ENCODE peak calls at places on chromosomes 7 and 10, in nine cellular contexts. G is colonic mucosa; Y is pancreas; F is HFF-Myc; P is astrocyte of the spinal cord; M is gastrocnemius medialis; N is PC-3; H is upper lobe of left lung; W is CD8-positive, alpha-beta T cell. O is an unnamed sample.

GRCh38 chr7:121504478-121504877 is 108.4 kb upstream of the FAM3C start:
- DNase-seq in G (no peak), Y (no peak), F (peak), P (peak), M (no peak), N (peak), H (no peak), W (no peak), O (peak)

GRCh38 chr7:37943905-37944736 is 23.7 kb downstream of the EPDR1 start:
- DNase-seq in G (no peak), Y (no peak), F (no peak), P (no peak), M (no peak), N (peak), H (no peak), W (no peak), O (no peak)

GRCh38 chr10:22615819-22616499 is 98.4 kb downstream of the PIP4K2A start:
- DNase-seq in G (peak), Y (peak), F (peak), P (no peak), M (no peak), N (peak), H (peak), W (peak), O (no peak)

GRCh38 chr7:108314049-108314448 is 142.2 kb downstream of the NRCAM start:
- DNase-seq in G (no peak), Y (no peak), F (no peak), P (no peak), M (no peak), N (no peak), H (no peak), W (no peak), O (no peak)

GRCh38 chr7:130361681-130362080 is 17.1 kb downstream of the CPA5 start:
- DNase-seq in G (no peak), Y (no peak), F (no peak), P (no peak), M (no peak), N (no peak), H (no peak), W (no peak), O (no peak)

GRCh38 chr10:26857991-26858706 is 2.6 kb downstream of the ABI1 start:
- DNase-seq in G (no peak), Y (no peak), F (peak), P (no peak), M (no peak), N (no peak), H (no peak), W (no peak), O (no peak)

GRCh38 chr10:97771055-97771811 is 566 bp downstream of the SFRP5 start:
- DNase-seq in G (no peak), Y (no peak), F (no peak), P (peak), M (no peak), N (no peak), H (no peak), W (no peak), O (no peak)

GRCh38 chr7:135523146-135523545 is 13.2 kb upstream of the CNOT4 start:
- DNase-seq in G (no peak), Y (no peak), F (no peak), P (no peak), M (no peak), N (no peak), H (no peak), W (no peak), O (no peak)

GRCh38 chr7:70720191-70720873 is 411.6 kb upstream of the GALNT17 start:
- DNase-seq in G (no peak), Y (no peak), F (no peak), P (no peak), M (no peak), N (no peak), H (no peak), W (no peak), O (no peak)

GRCh38 chr7:100835903-100836811 is 8.8 kb upstream of the EPHB4 start:
- DNase-seq in G (peak), Y (no peak), F (no peak), P (no peak), M (no peak), N (no peak), H (peak), W (no peak), O (no peak)

GRCh38 chr10:129342385-129342784 is 124.7 kb upstream of the MGMT start:
- DNase-seq in G (no peak), Y (no peak), F (no peak), P (no peak), M (no peak), N (no peak), H (no peak), W (no peak), O (no peak)

GRCh38 chr7:118109607-118110006 is 74.4 kb upstream of the LSM8 start:
- DNase-seq in G (no peak), Y (no peak), F (no peak), P (no peak), M (no peak), N (peak), H (peak), W (no peak), O (no peak)

GRCh38 chr10:4947039-4947634 is 16.1 kb upstream of the AKR1C1 start:
- DNase-seq in G (no peak), Y (no peak), F (no peak), P (peak), M (no peak), N (no peak), H (no peak), W (no peak), O (peak)

GRCh38 chr10:113680172-113681111 is 730 bp downstream of the CASP7 start:
- DNase-seq in G (peak), Y (peak), F (no peak), P (peak), M (peak), N (peak), H (peak), W (peak), O (no peak)

GRCh38 chr10:70432561-70433263 is 8.8 kb downstream of the NODAL start:
- DNase-seq in G (no peak), Y (no peak), F (no peak), P (no peak), M (no peak), N (no peak), H (no peak), W (no peak), O (no peak)

GRCh38 chr7:20647908-20648776 is 32.7 kb downstream of the ABCB5 start:
- DNase-seq in G (no peak), Y (no peak), F (no peak), P (peak), M (no peak), N (peak), H (no peak), W (no peak), O (no peak)

GRCh38 chr10:70652761-70653657 is 19.3 kb upstream of the ADAMTS14 start:
- DNase-seq in G (no peak), Y (peak), F (peak), P (peak), M (peak), N (no peak), H (peak), W (no peak), O (peak)

GRCh38 chr10:2992401-2993198 is 74.7 kb upstream of the PFKP start:
- DNase-seq in G (no peak), Y (no peak), F (no peak), P (no peak), M (no peak), N (no peak), H (no peak), W (no peak), O (no peak)
- TF ChIP-seq CTCF in G (no peak), Y (no peak), F (peak), P (peak), M (no peak), N (no peak), H (no peak), W (no peak), O (no peak)

GRCh38 chr7:150568714-150569113 is 1.5 kb downstream of the GIMAP4 start:
- DNase-seq in G (no peak), Y (no peak), F (no peak), P (no peak), M (no peak), N (no peak), H (no peak), W (peak), O (no peak)
- H3K4me3 ChIP-seq in G (peak), Y (no peak), F (no peak), P (no peak), M (peak), N (no peak), H (peak), W (peak), O (no peak)

GRCh38 chr7:73725703-73726466 is 6.4 kb upstream of the STX1A start:
- DNase-seq in G (peak), Y (peak), F (peak), P (peak), M (peak), N (peak), H (peak), W (peak), O (no peak)
- TF ChIP-seq CTCF in G (peak), Y (peak), F (peak), P (peak), M (peak), N (peak), H (peak), W (peak), O (peak)

DNA sequence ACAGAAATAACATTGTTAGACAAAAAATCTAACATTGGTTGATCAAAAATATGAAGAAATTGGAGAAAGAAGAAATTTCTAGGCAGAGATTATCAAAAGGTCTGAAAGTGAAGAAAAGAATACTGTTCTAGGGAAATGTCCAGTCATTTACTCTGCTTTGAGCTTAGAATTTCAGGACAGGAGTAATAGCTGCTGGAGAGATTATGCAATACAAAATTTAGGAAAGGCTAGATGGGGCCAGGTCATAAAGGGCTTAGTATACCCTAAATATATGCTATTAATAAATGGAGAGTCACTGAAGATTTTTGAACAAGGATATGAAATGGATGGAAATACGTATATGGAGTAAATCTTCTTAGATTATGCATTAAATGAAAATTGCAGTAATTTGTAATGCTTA is 279.2 kb downstream of the CACNA2D1 start:
- DNase-seq in G (no peak), Y (no peak), F (no peak), P (no peak), M (no peak), N (no peak), H (no peak), W (no peak), O (no peak)
- H3K4me3 ChIP-seq in G (no peak), Y (no peak), F (no peak), P (no peak), M (no peak), N (no peak), H (no peak), W (no peak), O (no peak)

GRCh38 chr10:50850576-50851340 is 34.7 kb downstream of the A1CF start:
- DNase-seq in G (no peak), Y (no peak), F (no peak), P (peak), M (no peak), N (no peak), H (no peak), W (no peak), O (no peak)

GRCh38 chr10:50855015-50855414 is 30.4 kb downstream of the A1CF start:
- DNase-seq in G (no peak), Y (no peak), F (no peak), P (no peak), M (no peak), N (no peak), H (no peak), W (no peak), O (no peak)

GRCh38 chr10:50855461-50855860 is 30.0 kb downstream of the A1CF start:
- DNase-seq in G (no peak), Y (no peak), F (no peak), P (no peak), M (no peak), N (no peak), H (no peak), W (no peak), O (no peak)

GRCh38 chr10:50851884-50852671 is 33.3 kb downstream of the A1CF start:
- DNase-seq in G (no peak), Y (peak), F (no peak), P (no peak), M (no peak), N (no peak), H (no peak), W (no peak), O (no peak)

DNA sequence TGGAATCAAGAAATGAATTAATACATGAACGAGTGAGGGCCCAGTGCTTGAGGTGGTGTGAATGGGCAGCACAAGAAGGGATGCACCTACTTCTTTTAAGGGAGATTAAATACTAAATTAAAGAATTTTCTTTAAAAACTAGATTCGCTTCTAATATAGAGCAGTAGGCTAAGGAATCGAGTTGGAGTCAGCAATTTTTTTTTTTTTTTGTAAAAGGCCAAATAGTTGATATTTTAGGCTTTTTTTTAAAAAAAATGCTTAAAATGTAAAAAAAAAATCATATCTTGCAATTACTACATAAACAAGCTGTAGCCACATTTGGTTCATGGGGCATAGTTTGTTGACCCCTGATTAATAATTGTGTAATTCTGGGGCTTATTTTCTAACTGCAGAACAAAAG is 31.9 kb downstream of the A1CF start:
- DNase-seq in G (no peak), Y (no peak), F (no peak), P (no peak), M (no peak), N (no peak), H (no peak), W (no peak), O (no peak)
- TF ChIP-seq CTCF in G (no peak), Y (no peak), F (no peak), P (no peak), M (no peak), N (no peak), H (no peak), W (no peak), O (no peak)

DNA sequence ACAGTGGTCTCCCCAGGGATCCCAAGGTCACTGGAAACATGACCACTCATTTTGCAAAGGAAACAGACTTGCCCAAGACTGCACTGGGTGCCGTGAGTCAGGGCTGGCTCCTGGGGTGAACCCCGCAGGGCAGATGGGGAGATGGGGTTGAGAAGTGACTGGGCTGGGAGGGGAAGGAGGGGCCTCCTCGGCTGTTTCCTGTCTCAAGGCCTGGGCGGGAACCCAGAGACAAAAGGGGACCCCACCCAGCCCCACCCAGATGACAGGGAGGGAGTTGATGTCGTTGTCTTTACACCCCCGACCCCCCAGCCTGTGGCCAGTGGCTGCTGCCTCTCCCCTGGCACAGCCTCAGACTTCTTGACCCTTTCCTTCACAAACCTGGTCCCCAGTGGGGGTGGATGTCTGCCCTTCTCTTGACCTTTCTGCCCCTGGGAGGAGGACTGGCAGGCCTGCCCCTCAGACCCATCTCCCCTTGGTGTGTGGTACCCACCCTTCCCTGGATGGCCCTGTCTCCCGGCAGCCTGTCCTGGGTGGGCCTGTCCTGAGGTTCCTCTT is 1.4 kb downstream of the MYO1G start:
- DNase-seq in G (no peak), Y (no peak), F (no peak), P (no peak), M (no peak), N (no peak), H (peak), W (peak), O (no peak)
- H3K4me3 ChIP-seq in G (peak), Y (no peak), F (no peak), P (no peak), M (no peak), N (no peak), H (peak), W (peak), O (no peak)

O was measured in AG04449.